ENCODE peak calls at places on chromosomes 1 and 21, in six cellular contexts. H, F, W, M, D and K are unnamed samples.

GRCh38 chr1:26907071-26907922 is 6.5 kb downstream of the NR0B2 start:
- DNase-seq in H (no peak), F (peak), W (peak), M (no peak), D (no peak), K (no peak)

GRCh38 chr1:43573066-43573799 is 42.5 kb downstream of the PTPRF start:
- DNase-seq in H (no peak), F (no peak), W (no peak), M (peak), D (no peak), K (no peak)

GRCh38 chr1:86866665-86867064 is 47.3 kb downstream of the SELENOF start:
- DNase-seq in H (no peak), F (no peak), W (no peak), M (no peak), D (peak), K (peak)

GRCh38 chr1:246338546-246338945 is 168.5 kb downstream of the SMYD3 start:
- DNase-seq in H (no peak), F (no peak), W (no peak), M (no peak), D (no peak), K (no peak)

GRCh38 chr1:27960762-27961645 is 1.2 kb downstream of the XKR8 start:
- DNase-seq in H (no peak), F (no peak), W (no peak), M (peak), D (no peak), K (no peak)

GRCh38 chr1:228198977-228199590 is 8.8 kb upstream of the OBSCN start:
- DNase-seq in H (no peak), F (no peak), W (no peak), M (no peak), D (no peak), K (no peak)

GRCh38 chr1:107652976-107653375 is 312.0 kb downstream of the VAV3 start:
- DNase-seq in H (no peak), F (no peak), W (no peak), M (no peak), D (no peak), K (no peak)

GRCh38 chr1:69185378-69185777 is 382.3 kb upstream of the LRRC7 start:
- DNase-seq in H (no peak), F (no peak), W (no peak), M (no peak), D (no peak), K (no peak)

GRCh38 chr1:40036574-40036973 is 4.0 kb upstream of the CAP1 start:
- DNase-seq in H (no peak), F (no peak), W (no peak), M (no peak), D (no peak), K (peak)

GRCh38 chr1:172401907-172402306 is 18.6 kb upstream of the C1orf105 start:
- DNase-seq in H (no peak), F (no peak), W (no peak), M (peak), D (no peak), K (no peak)

GRCh38 chr1:94606471-94606870 is 64.9 kb upstream of the F3 start:
- DNase-seq in H (no peak), F (no peak), W (no peak), M (no peak), D (no peak), K (no peak)

GRCh38 chr1:2193514-2194251 is 889 bp downstream of the FAAP20 start:
- DNase-seq in H (no peak), F (no peak), W (no peak), M (no peak), D (no peak), K (no peak)

GRCh38 chr1:17903386-17903785 is 148.3 kb downstream of the ACTL8 start:
- DNase-seq in H (no peak), F (no peak), W (no peak), M (no peak), D (no peak), K (no peak)

GRCh38 chr1:165858364-165858823 is 31.0 kb downstream of the UCK2 start:
- DNase-seq in H (no peak), F (no peak), W (no peak), M (no peak), D (no peak), K (no peak)

GRCh38 chr1:36950588-36950987 is 83.7 kb downstream of the GRIK3 start:
- DNase-seq in H (no peak), F (no peak), W (no peak), M (no peak), D (no peak), K (no peak)

GRCh38 chr1:15106608-15107007 is 46.9 kb upstream of the TMEM51 start:
- DNase-seq in H (no peak), F (no peak), W (no peak), M (no peak), D (no peak), K (no peak)

GRCh38 chr1:215567491-215568286 is 585 bp downstream of the KCTD3 start:
- DNase-seq in H (no peak), F (no peak), W (no peak), M (peak), D (no peak), K (no peak)

GRCh38 chr21:46080171-46081021 is 17.5 kb upstream of the COL6A2 start:
- DNase-seq in H (peak), F (peak), W (peak), M (no peak), D (no peak), K (no peak)

GRCh38 chr1:84164567-84165021 is 20.5 kb downstream of the PRKACB start:
- DNase-seq in H (no peak), F (no peak), W (no peak), M (no peak), D (no peak), K (no peak)

GRCh38 chr21:36263797-36264196 is 56.2 kb upstream of the MORC3 start:
- DNase-seq in H (no peak), F (no peak), W (no peak), M (no peak), D (no peak), K (no peak)

DNA sequence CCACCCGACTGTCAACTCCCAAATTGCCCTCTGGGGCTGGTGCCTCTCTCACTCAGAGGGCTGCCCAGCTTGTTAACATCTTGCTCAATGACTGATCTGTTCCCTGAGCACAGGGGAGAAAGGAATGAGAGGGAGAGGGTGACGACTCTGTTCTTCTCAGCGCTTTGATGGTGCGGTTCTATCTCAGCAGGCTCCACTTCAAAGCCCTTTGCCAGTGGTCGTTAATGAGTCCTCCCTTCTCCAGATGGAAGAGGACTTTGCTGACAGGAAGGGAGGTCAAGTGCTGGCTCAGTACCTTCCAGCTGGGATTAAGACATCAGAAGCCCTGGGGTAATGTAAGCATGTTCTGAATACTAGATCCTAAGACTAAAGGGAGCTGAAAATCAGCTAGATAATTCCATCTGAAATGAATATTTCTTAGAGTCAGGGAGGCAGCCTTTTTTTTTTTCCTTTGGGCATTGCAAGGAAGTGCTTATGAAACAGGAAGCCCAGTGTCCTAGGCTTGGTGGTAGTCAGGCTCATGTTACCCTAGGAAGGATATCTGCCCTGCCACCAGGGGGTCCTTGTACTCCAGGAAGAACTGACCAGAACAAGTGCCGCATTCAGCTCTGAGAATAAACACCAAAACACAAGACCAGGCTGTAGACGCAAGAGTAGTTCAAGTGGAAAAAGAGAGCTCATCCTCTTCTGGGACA is 4.7 kb downstream of the FMOD start:
- DNase-seq in H (no peak), F (no peak), W (no peak), M (no peak), D (no peak), K (no peak)
- TF ChIP-seq CTCF in H (no peak), F (no peak), W (no peak), M (no peak), D (peak), K (no peak)

GRCh38 chr1:118043624-118044023 is 114.1 kb downstream of the WDR3 start:
- DNase-seq in H (no peak), F (no peak), W (no peak), M (no peak), D (no peak), K (no peak)

GRCh38 chr1:118039170-118039569 is 109.6 kb downstream of the WDR3 start:
- DNase-seq in H (no peak), F (no peak), W (no peak), M (no peak), D (no peak), K (no peak)
- TF ChIP-seq CTCF in H (no peak), F (no peak), W (no peak), M (no peak), D (no peak), K (no peak)

GRCh38 chr1:241464985-241465384 is 54.6 kb downstream of the FH start:
- DNase-seq in H (no peak), F (no peak), W (no peak), M (peak), D (no peak), K (no peak)
- TF ChIP-seq CTCF in H (no peak), F (no peak), W (no peak), M (peak), D (no peak), K (no peak)

GRCh38 chr1:153780551-153780950 is 5.3 kb downstream of the SLC27A3 start:
- DNase-seq in H (no peak), F (no peak), W (no peak), M (no peak), D (no peak), K (no peak)

GRCh38 chr1:153778824-153779519 is 3.8 kb downstream of the SLC27A3 start:
- DNase-seq in H (no peak), F (no peak), W (no peak), M (no peak), D (no peak), K (no peak)

GRCh38 chr1:153779781-153780541 is 4.8 kb downstream of the SLC27A3 start:
- DNase-seq in H (no peak), F (no peak), W (no peak), M (no peak), D (no peak), K (no peak)

GRCh38 chr1:153786038-153786790 is 11.0 kb downstream of the SLC27A3 start:
- DNase-seq in H (no peak), F (no peak), W (no peak), M (no peak), D (no peak), K (no peak)

GRCh38 chr1:153783233-153784190 is 8.3 kb downstream of the SLC27A3 start:
- DNase-seq in H (peak), F (peak), W (peak), M (peak), D (peak), K (peak)
- TF ChIP-seq CTCF in H (no peak), F (peak), W (no peak), M (peak), D (peak), K (no peak)

GRCh38 chr1:202656057-202656456 is 54.2 kb downstream of the SYT2 start:
- DNase-seq in H (no peak), F (no peak), W (no peak), M (peak), D (no peak), K (no peak)

GRCh38 chr1:202659541-202659940 is 50.7 kb downstream of the SYT2 start:
- DNase-seq in H (no peak), F (no peak), W (no peak), M (no peak), D (no peak), K (no peak)

GRCh38 chr1:202658251-202658650 is 52.0 kb downstream of the SYT2 start:
- DNase-seq in H (no peak), F (no peak), W (no peak), M (no peak), D (no peak), K (no peak)

GRCh38 chr1:202658766-202659165 is 51.5 kb downstream of the SYT2 start:
- DNase-seq in H (no peak), F (no peak), W (no peak), M (no peak), D (no peak), K (no peak)

DNA sequence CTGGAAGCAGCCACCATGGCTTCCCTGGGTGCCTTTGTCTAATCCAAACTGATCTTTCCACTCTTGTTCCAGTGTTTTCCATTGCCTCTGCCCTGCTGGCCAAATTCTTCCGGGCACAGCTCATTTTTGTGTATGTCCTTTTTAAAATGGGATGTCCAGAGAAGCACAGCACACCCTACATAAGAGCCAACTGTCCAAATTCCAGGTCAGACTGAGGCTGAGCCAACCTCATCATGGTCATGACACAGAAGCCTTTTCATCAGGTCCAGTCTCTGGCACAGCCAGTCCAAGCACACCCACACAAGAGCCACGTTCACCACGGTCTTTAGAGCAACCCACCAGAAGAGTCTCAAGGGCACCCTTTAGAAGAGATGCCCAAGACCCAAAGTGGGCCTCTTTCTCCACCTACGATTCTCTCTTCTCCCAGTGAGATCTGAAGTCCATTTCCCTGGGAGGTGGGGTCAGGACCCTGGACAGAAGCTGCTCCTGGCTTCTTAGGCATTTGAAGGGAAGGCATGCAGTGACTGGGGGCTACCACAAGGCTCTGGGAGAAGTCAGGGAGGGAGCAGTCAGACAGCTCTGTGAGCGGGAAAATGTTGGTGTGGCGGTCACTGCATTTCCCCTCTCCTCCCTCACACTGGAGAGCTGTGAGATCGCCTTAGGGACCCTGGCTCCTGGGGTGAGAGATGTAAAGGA is 53.2 kb downstream of the SYT2 start:
- DNase-seq in H (no peak), F (no peak), W (no peak), M (peak), D (no peak), K (no peak)
- TF ChIP-seq CTCF in H (no peak), F (no peak), W (no peak), M (peak), D (peak), K (no peak)

DNA sequence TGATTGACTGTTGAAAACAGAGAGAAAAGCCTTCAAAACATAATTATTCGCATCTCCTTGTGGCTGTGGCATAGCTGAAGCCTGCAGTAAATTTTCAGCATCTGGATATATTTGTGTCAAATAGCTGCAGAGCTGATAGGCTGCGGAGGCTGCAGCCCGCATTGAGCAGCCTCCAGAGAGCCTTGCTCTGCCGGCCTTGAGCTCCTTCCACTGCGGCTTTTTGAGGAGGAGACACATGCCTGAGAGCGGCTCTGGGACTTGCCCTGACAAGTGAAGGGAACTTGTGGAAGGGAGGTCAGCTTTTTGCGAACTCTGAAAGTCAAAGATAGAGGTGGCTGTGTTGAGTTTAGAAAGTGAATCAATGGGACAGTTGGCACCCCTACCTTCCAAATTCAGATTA is 144.7 kb downstream of the RYR2 start:
- DNase-seq in H (no peak), F (no peak), W (no peak), M (peak), D (no peak), K (no peak)
- TF ChIP-seq CTCF in H (no peak), F (no peak), W (no peak), M (no peak), D (no peak), K (no peak)

DNA sequence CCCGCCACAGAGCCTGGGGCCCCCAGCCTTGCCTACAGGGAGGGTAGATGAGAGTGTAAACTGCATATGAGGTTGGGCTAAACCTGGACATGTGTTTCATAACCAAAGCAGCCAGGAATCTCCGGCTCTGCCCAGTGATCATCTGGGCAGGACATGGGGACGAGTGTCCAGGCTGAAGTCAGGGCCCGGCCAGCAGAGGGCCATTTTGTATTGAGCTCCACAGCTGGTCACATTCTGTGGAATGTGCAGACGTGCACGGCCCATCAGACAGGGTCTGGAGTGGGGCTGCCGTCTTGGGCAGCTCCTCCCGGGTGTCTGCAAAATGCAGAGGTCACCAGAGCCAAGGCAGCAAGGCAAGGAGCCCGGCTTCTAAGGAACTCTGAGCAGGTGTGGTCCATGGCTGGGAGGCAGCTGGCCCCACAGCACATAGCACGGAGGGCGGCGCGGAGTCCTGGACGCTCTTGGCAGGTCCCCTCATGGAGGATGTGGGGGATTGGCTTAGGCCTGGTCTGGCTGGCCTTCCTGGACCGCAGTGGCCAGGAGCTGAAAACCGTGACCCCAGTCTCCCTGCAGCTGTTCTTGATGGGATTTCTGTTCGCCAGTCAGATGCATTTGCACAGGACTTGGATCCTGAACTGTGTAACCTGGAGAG is 6.3 kb downstream of the LRRC3 start:
- DNase-seq in H (no peak), F (no peak), W (no peak), M (peak), D (no peak), K (no peak)
- TF ChIP-seq CTCF in H (no peak), F (no peak), W (no peak), M (peak), D (no peak), K (no peak)

GRCh38 chr1:59081795-59082194 is 215.1 kb upstream of the FGGY start:
- DNase-seq in H (no peak), F (no peak), W (no peak), M (no peak), D (no peak), K (no peak)
- TF ChIP-seq CTCF in H (no peak), F (no peak), W (no peak), M (no peak), D (no peak), K (no peak)

GRCh38 chr21:34075760-34076159 is 2.4 kb downstream of the MRPS6 start:
- DNase-seq in H (no peak), F (no peak), W (no peak), M (no peak), D (no peak), K (no peak)

GRCh38 chr21:34075099-34075425 is 1.7 kb downstream of the MRPS6 start:
- DNase-seq in H (no peak), F (no peak), W (no peak), M (no peak), D (no peak), K (no peak)

GRCh38 chr21:34073749-34074282 is 438 bp downstream of the MRPS6 start:
- DNase-seq in H (peak), F (no peak), W (no peak), M (peak), D (no peak), K (no peak)

GRCh38 chr21:34073032-34073748 is at the start of the genes MRPS6 and SLC5A3:
- DNase-seq in H (peak), F (peak), W (peak), M (peak), D (peak), K (peak)

DNA sequence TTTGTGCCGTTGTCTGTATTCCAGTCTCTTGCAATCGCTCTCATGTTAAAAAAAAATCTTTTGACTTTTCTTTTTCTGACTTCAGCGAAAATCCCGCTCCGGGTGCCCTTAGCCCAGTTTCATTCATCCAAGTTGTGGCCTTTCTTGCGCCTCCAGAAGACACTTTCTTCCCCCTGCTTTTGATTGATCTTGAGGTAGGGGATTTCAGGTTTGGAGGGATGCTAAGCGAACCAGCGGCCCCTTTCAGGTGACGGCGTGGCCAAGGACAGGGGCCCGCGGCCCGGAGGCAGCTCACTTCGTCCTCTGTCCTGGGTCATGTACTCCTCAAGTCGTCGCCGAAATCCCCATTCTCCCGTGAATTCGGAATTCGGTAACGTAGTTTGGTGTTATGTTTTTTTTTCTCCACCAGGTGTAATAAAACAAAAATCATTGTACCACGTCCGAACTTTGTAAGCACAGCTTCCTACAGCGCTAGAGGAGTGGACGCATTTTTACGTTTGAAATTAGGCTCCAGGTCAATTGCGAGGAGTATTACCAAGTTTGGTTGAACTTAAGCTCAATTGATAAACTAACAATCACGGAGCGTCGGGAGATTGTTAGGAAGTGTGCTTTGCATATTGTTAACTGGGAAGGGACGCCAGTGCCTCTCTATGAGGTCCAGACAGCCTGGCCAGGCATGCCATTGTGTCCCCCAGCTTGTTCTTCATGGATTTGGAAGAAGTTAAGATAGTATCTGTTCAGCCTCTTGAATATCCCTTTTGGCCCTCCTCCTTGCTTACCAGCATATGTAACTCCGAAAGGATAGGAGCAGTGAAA is 1.1 kb downstream of the MRPS6 start:
- DNase-seq in H (no peak), F (no peak), W (no peak), M (peak), D (no peak), K (no peak)
- TF ChIP-seq CTCF in H (no peak), F (no peak), W (no peak), M (no peak), D (no peak), K (no peak)

GRCh38 chr1:63739452-63739851 is 34.4 kb upstream of the ROR1 start:
- DNase-seq in H (no peak), F (no peak), W (no peak), M (no peak), D (no peak), K (no peak)
- TF ChIP-seq CTCF in H (no peak), F (no peak), W (no peak), M (no peak), D (no peak), K (no peak)